ENCODE peak calls at places on chromosomes 16 and 17, in five cellular contexts. S, T, I, Z and F are unnamed samples.

GRCh38 chr17:76199466-76199865 is 40.8 kb downstream of the RNF157 start:
- DNase-seq in S (no peak), T (no peak), I (no peak), Z (no peak), F (no peak)

GRCh38 chr16:87487361-87487924 is 5.4 kb downstream of the ZCCHC14 start:
- DNase-seq in S (no peak), T (peak), I (peak), Z (peak), F (no peak)

GRCh38 chr17:9456265-9456664 is 119.4 kb downstream of the STX8 start:
- DNase-seq in S (no peak), T (no peak), I (peak), Z (no peak), F (no peak)

GRCh38 chr17:76107507-76107906 is 3.9 kb upstream of the EXOC7 start:
- DNase-seq in S (no peak), T (no peak), I (peak), Z (no peak), F (no peak)

GRCh38 chr17:82241926-82242697 is 13.3 kb downstream of the SLC16A3 start:
- DNase-seq in S (no peak), T (no peak), I (peak), Z (peak), F (no peak)

GRCh38 chr17:27445971-27446370 is 10.3 kb upstream of the KSR1 start:
- DNase-seq in S (no peak), T (no peak), I (no peak), Z (no peak), F (no peak)

GRCh38 chr16:56866955-56867830 is 2.2 kb downstream of the SLC12A3 start:
- DNase-seq in S (no peak), T (no peak), I (peak), Z (peak), F (peak)

GRCh38 chr16:29302976-29303375 is 103.5 kb downstream of the NPIPB11 start:
- DNase-seq in S (no peak), T (no peak), I (no peak), Z (no peak), F (no peak)

GRCh38 chr16:66905633-66906539 is 12.8 kb downstream of the CDH16 start:
- DNase-seq in S (no peak), T (no peak), I (peak), Z (peak), F (no peak)

GRCh38 chr16:24977673-24978065 is 37.5 kb downstream of the ARHGAP17 start:
- DNase-seq in S (no peak), T (no peak), I (peak), Z (no peak), F (no peak)

GRCh38 chr16:22417019-22417418 is 42.6 kb upstream of the CDR2 start:
- DNase-seq in S (no peak), T (no peak), I (no peak), Z (no peak), F (no peak)

GRCh38 chr16:48965391-48965790 is 316.2 kb downstream of the CBLN1 start:
- DNase-seq in S (no peak), T (no peak), I (no peak), Z (no peak), F (no peak)

GRCh38 chr17:40602445-40603443 is 37.5 kb upstream of the CCR7 start:
- DNase-seq in S (peak), T (no peak), I (no peak), Z (no peak), F (no peak)

GRCh38 chr16:80274576-80275191 is 266.1 kb upstream of the DYNLRB2 start:
- DNase-seq in S (no peak), T (no peak), I (no peak), Z (no peak), F (no peak)

GRCh38 chr16:69071036-69071435 is 34.4 kb upstream of the HAS3 start:
- DNase-seq in S (no peak), T (no peak), I (no peak), Z (no peak), F (no peak)

GRCh38 chr17:73669771-73670170 is 25.5 kb upstream of the SDK2 start:
- DNase-seq in S (no peak), T (no peak), I (no peak), Z (no peak), F (no peak)

GRCh38 chr17:73663614-73664013 is 19.4 kb upstream of the SDK2 start:
- DNase-seq in S (no peak), T (no peak), I (no peak), Z (no peak), F (no peak)

DNA sequence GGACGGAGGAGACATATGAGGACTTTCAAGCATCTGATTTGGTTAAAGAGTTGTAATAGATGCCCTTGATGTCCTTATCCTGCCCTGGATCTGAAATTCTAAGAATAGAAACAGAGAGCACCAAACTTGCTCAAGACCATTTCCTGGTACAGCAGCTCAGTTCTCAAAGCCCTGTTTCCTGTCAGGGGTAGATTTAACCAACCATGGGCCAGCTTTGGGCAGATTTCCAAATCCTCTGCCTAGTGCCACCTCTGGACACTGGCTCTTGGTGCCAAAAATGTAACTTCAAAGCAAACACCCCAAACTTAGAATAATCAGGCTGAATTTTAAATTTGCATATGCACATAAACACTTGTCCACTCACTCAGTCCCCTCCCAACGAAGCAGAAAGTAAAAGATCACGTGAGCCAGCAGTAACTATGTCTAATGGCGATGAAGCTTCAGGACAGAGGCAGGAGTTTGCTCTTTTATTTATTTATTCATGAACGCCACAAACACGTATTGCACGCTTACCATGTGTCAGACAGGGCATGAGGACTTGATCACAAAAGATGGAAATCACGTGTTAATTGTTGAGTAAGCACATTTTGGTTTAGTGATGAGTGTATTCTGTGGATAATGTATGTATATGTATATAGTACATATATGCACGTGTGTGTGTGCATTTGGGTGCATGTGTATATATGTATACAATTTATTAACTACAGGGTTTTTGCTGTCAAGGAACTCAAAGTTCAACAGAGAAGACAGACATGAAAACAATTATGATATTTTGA is 23.1 kb upstream of the SDK2 start:
- DNase-seq in S (no peak), T (no peak), I (no peak), Z (no peak), F (no peak)
- H3K27ac ChIP-seq in S (no peak), T (no peak), I (no peak), Z (no peak), F (no peak)

GRCh38 chr16:2007081-2007836 is 2.4 kb downstream of the ZNF598 start:
- DNase-seq in S (no peak), T (no peak), I (no peak), Z (no peak), F (no peak)

GRCh38 chr16:2009302-2009711 is 314 bp downstream of the ZNF598 start:
- DNase-seq in S (no peak), T (no peak), I (no peak), Z (peak), F (no peak)

GRCh38 chr16:2009791-2010510 is at the start of gene ZNF598:
- DNase-seq in S (no peak), T (no peak), I (peak), Z (peak), F (peak)

GRCh38 chr16:2008009-2008526 is 1.6 kb downstream of the ZNF598 start:
- DNase-seq in S (no peak), T (no peak), I (no peak), Z (peak), F (no peak)

GRCh38 chr16:2008631-2009301 is 855 bp downstream of the ZNF598 start:
- DNase-seq in S (no peak), T (no peak), I (peak), Z (peak), F (no peak)
- TF ChIP-seq CHD2 in S (no peak), T (no peak), I (no peak), Z (no peak), F (no peak)

GRCh38 chr17:56185491-56185890 is 32.2 kb downstream of the ANKFN1 start:
- DNase-seq in S (no peak), T (no peak), I (no peak), Z (no peak), F (no peak)

GRCh38 chr17:56185905-56186783 is 32.9 kb downstream of the ANKFN1 start:
- DNase-seq in S (no peak), T (no peak), I (no peak), Z (no peak), F (no peak)

DNA sequence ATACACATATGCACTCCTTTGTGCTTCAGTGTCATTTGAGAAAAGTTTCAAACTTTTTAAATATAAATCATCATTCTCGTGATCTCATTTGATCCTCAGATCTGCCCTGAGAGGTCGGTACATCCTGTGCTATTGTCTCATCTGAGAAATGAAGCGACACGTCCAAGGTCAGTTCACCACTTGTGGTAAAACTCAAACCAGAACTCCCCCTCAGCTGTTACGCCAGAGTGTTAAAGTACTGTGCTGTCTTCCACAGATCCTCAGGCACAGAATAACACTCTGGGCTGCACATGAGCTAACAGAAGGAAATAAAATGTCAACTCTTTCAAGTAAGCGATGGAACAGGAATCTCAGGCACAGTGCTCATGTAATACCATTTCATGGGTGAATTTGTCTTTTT is 31.4 kb downstream of the ANKFN1 start:
- DNase-seq in S (no peak), T (no peak), I (no peak), Z (no peak), F (no peak)
- H3K27ac ChIP-seq in S (no peak), T (no peak), I (no peak), Z (no peak), F (no peak)

GRCh38 chr17:50934161-50934560 is 68.0 kb upstream of the TOB1 start:
- DNase-seq in S (no peak), T (no peak), I (no peak), Z (no peak), F (no peak)

GRCh38 chr17:50931003-50931878 is 65.1 kb upstream of the TOB1 start:
- DNase-seq in S (no peak), T (no peak), I (peak), Z (peak), F (peak)

GRCh38 chr17:50935201-50936124 is 69.3 kb upstream of the TOB1 start:
- DNase-seq in S (no peak), T (no peak), I (peak), Z (no peak), F (peak)

GRCh38 chr17:50932584-50932901 is 66.4 kb upstream of the TOB1 start:
- DNase-seq in S (no peak), T (no peak), I (no peak), Z (no peak), F (no peak)

GRCh38 chr17:50934672-50935200 is 68.6 kb upstream of the TOB1 start:
- DNase-seq in S (no peak), T (no peak), I (no peak), Z (peak), F (no peak)
- TF ChIP-seq CHD2 in S (no peak), T (no peak), I (no peak), Z (no peak), F (no peak)